ENCODE peak calls at places on chromosomes 13 and 19, in seven cellular contexts. One of them, this sample, is unnamed.

GRCh38 chr13:24894972-24895300 is 131.0 kb downstream of the RNF17 start:
- DNase-seq in glutamatergic neuron: no peak
- DNase-seq in neural progenitor cell: no peak
- DNase-seq in uterus: no peak
- DNase-seq in left ventricle myocardium inferior: no peak
- DNase-seq in CD8-positive, alpha-beta T cell: no peak
- DNase-seq in HL-60: no peak
- DNase-seq in this sample: no peak

GRCh38 chr19:45592366-45592765 is 7.8 kb upstream of the OPA3 start:
- DNase-seq in glutamatergic neuron: no peak
- DNase-seq in left ventricle myocardium inferior: no peak
- DNase-seq in HL-60: no peak
- DNase-seq in neural progenitor cell: no peak
- DNase-seq in uterus: no peak
- DNase-seq in CD8-positive, alpha-beta T cell: no peak
- DNase-seq in this sample: no peak

GRCh38 chr13:50589651-50590054 is 253.8 kb downstream of the DLEU7 start:
- DNase-seq in neural progenitor cell: no peak
- DNase-seq in glutamatergic neuron: no peak
- DNase-seq in left ventricle myocardium inferior: no peak
- DNase-seq in CD8-positive, alpha-beta T cell: no peak
- DNase-seq in HL-60: no peak
- DNase-seq in uterus: no peak
- DNase-seq in this sample: no peak

GRCh38 chr13:28885191-28885590 is 65.1 kb downstream of the MTUS2 start:
- DNase-seq in neural progenitor cell: no peak
- DNase-seq in glutamatergic neuron: no peak
- DNase-seq in CD8-positive, alpha-beta T cell: no peak
- DNase-seq in HL-60: no peak
- DNase-seq in left ventricle myocardium inferior: no peak
- DNase-seq in uterus: no peak
- DNase-seq in this sample: no peak

GRCh38 chr13:85137516-85137915 is 661.7 kb downstream of the SLITRK6 start:
- DNase-seq in CD8-positive, alpha-beta T cell: no peak
- DNase-seq in neural progenitor cell: no peak
- DNase-seq in HL-60: no peak
- DNase-seq in uterus: no peak
- DNase-seq in left ventricle myocardium inferior: no peak
- DNase-seq in glutamatergic neuron: no peak
- DNase-seq in this sample: no peak

GRCh38 chr19:2050991-2051770 is at the start of gene MKNK2:
- DNase-seq in CD8-positive, alpha-beta T cell: peak; percentile 99
- DNase-seq in HL-60: peak; percentile 83
- DNase-seq in glutamatergic neuron: peak; percentile 96
- DNase-seq in neural progenitor cell: peak; percentile 97
- DNase-seq in uterus: peak; percentile 93
- DNase-seq in left ventricle myocardium inferior: peak; percentile 92
- DNase-seq in this sample: peak; percentile 91

GRCh38 chr19:42150353-42150752 is 18.1 kb upstream of the POU2F2 start:
- DNase-seq in CD8-positive, alpha-beta T cell: no peak
- DNase-seq in left ventricle myocardium inferior: no peak
- DNase-seq in HL-60: no peak
- DNase-seq in neural progenitor cell: no peak
- DNase-seq in glutamatergic neuron: peak; percentile 80
- DNase-seq in uterus: no peak
- DNase-seq in this sample: no peak

GRCh38 chr19:38675611-38676010 is 28.2 kb downstream of the ACTN4 start:
- DNase-seq in HL-60: no peak
- DNase-seq in left ventricle myocardium inferior: no peak
- DNase-seq in CD8-positive, alpha-beta T cell: no peak
- DNase-seq in glutamatergic neuron: no peak
- DNase-seq in neural progenitor cell: no peak
- DNase-seq in uterus: no peak
- DNase-seq in this sample: no peak

GRCh38 chr13:101785858-101786257 is 333.4 kb downstream of the ITGBL1 start:
- DNase-seq in CD8-positive, alpha-beta T cell: no peak
- DNase-seq in neural progenitor cell: peak; percentile 64
- DNase-seq in HL-60: no peak
- DNase-seq in uterus: no peak
- DNase-seq in left ventricle myocardium inferior: peak; percentile 19
- DNase-seq in glutamatergic neuron: peak; percentile 54
- DNase-seq in this sample: peak; percentile 4

GRCh38 chr13:97423300-97424045 is 10.5 kb upstream of the RAP2A start:
- DNase-seq in glutamatergic neuron: no peak
- DNase-seq in left ventricle myocardium inferior: no peak
- DNase-seq in HL-60: no peak
- DNase-seq in CD8-positive, alpha-beta T cell: no peak
- DNase-seq in uterus: no peak
- DNase-seq in neural progenitor cell: no peak
- DNase-seq in this sample: no peak

GRCh38 chr19:49877879-49878743 is 609 bp downstream of the TBC1D17 start:
- DNase-seq in CD8-positive, alpha-beta T cell: peak; percentile 98
- DNase-seq in HL-60: peak; percentile 94
- DNase-seq in left ventricle myocardium inferior: peak; percentile 99
- DNase-seq in uterus: peak; percentile 98
- DNase-seq in neural progenitor cell: peak; percentile 99
- DNase-seq in glutamatergic neuron: peak; percentile 99
- DNase-seq in this sample: peak; percentile 97

GRCh38 chr19:32101206-32101605 is 244.2 kb upstream of the ZNF507 start:
- DNase-seq in glutamatergic neuron: no peak
- DNase-seq in left ventricle myocardium inferior: no peak
- DNase-seq in uterus: no peak
- DNase-seq in neural progenitor cell: no peak
- DNase-seq in HL-60: no peak
- DNase-seq in CD8-positive, alpha-beta T cell: no peak
- DNase-seq in this sample: no peak

GRCh38 chr13:109939838-109940237 is 153.5 kb upstream of the IRS2 start:
- DNase-seq in HL-60: no peak
- DNase-seq in glutamatergic neuron: no peak
- DNase-seq in CD8-positive, alpha-beta T cell: no peak
- DNase-seq in left ventricle myocardium inferior: no peak
- DNase-seq in neural progenitor cell: no peak
- DNase-seq in uterus: no peak
- DNase-seq in this sample: no peak

GRCh38 chr19:29576761-29577661 is 29.1 kb upstream of the POP4 start:
- DNase-seq in CD8-positive, alpha-beta T cell: peak; percentile 37
- DNase-seq in glutamatergic neuron: no peak
- DNase-seq in HL-60: no peak
- DNase-seq in neural progenitor cell: no peak
- DNase-seq in uterus: no peak
- DNase-seq in left ventricle myocardium inferior: no peak
- DNase-seq in this sample: no peak

GRCh38 chr19:1450735-1451669 is 1.1 kb downstream of the APC2 start:
- DNase-seq in HL-60: no peak
- DNase-seq in CD8-positive, alpha-beta T cell: no peak
- DNase-seq in left ventricle myocardium inferior: no peak
- DNase-seq in glutamatergic neuron: peak; percentile 47
- DNase-seq in neural progenitor cell: no peak
- DNase-seq in uterus: no peak
- DNase-seq in this sample: no peak

GRCh38 chr13:27360562-27360961 is 63.9 kb upstream of the GTF3A start:
- DNase-seq in HL-60: no peak
- DNase-seq in CD8-positive, alpha-beta T cell: no peak
- DNase-seq in glutamatergic neuron: no peak
- DNase-seq in uterus: no peak
- DNase-seq in left ventricle myocardium inferior: no peak
- DNase-seq in neural progenitor cell: no peak
- DNase-seq in this sample: no peak

GRCh38 chr13:44336934-44337333 is 36.7 kb upstream of the SERP2 start:
- DNase-seq in HL-60: no peak
- DNase-seq in left ventricle myocardium inferior: no peak
- DNase-seq in uterus: no peak
- DNase-seq in neural progenitor cell: no peak
- DNase-seq in glutamatergic neuron: no peak
- DNase-seq in CD8-positive, alpha-beta T cell: no peak
- DNase-seq in this sample: no peak

GRCh38 chr13:103349664-103350063 is 283.4 kb upstream of the SLC10A2 start:
- DNase-seq in neural progenitor cell: no peak
- DNase-seq in HL-60: no peak
- DNase-seq in uterus: no peak
- DNase-seq in left ventricle myocardium inferior: no peak
- DNase-seq in CD8-positive, alpha-beta T cell: no peak
- DNase-seq in glutamatergic neuron: peak; percentile 19
- DNase-seq in this sample: no peak

GRCh38 chr19:46919324-46919723 is 58.5 kb downstream of the ARHGAP35 start:
- DNase-seq in HL-60: no peak
- DNase-seq in left ventricle myocardium inferior: no peak
- DNase-seq in glutamatergic neuron: no peak
- DNase-seq in neural progenitor cell: no peak
- DNase-seq in CD8-positive, alpha-beta T cell: no peak
- DNase-seq in uterus: no peak
- DNase-seq in this sample: no peak

GRCh38 chr13:75197803-75198202 is 284.2 kb downstream of the TBC1D4 start:
- DNase-seq in left ventricle myocardium inferior: no peak
- DNase-seq in uterus: no peak
- DNase-seq in neural progenitor cell: no peak
- DNase-seq in glutamatergic neuron: peak; percentile 20
- DNase-seq in HL-60: no peak
- DNase-seq in CD8-positive, alpha-beta T cell: no peak
- DNase-seq in this sample: no peak

GRCh38 chr13:41019027-41019487 is at the start of gene ELF1:
- DNase-seq in left ventricle myocardium inferior: no peak
- DNase-seq in CD8-positive, alpha-beta T cell: peak; percentile 60
- DNase-seq in glutamatergic neuron: no peak
- DNase-seq in HL-60: peak; percentile 50
- DNase-seq in uterus: no peak
- DNase-seq in neural progenitor cell: no peak
- DNase-seq in this sample: peak; percentile 72

GRCh38 chr19:39474139-39474620 is 6.5 kb upstream of the TIMM50 start:
- DNase-seq in HL-60: no peak
- DNase-seq in glutamatergic neuron: peak; percentile 90
- DNase-seq in neural progenitor cell: peak; percentile 77
- DNase-seq in left ventricle myocardium inferior: peak; percentile 58
- DNase-seq in CD8-positive, alpha-beta T cell: peak; percentile 81
- DNase-seq in uterus: peak; percentile 36
- DNase-seq in this sample: peak; percentile 78

GRCh38 chr13:30690282-30691188 is 44.8 kb upstream of the ALOX5AP start:
- DNase-seq in neural progenitor cell: no peak
- DNase-seq in uterus: peak; percentile 75
- DNase-seq in left ventricle myocardium inferior: peak; percentile 64
- DNase-seq in CD8-positive, alpha-beta T cell: no peak
- DNase-seq in glutamatergic neuron: peak; percentile 77
- DNase-seq in HL-60: peak; percentile 75
- DNase-seq in this sample: peak; percentile 59

GRCh38 chr13:40058757-40059236 is 403.3 kb downstream of the COG6 start:
- DNase-seq in neural progenitor cell: no peak
- DNase-seq in uterus: no peak
- DNase-seq in CD8-positive, alpha-beta T cell: no peak
- DNase-seq in left ventricle myocardium inferior: no peak
- DNase-seq in glutamatergic neuron: no peak
- DNase-seq in HL-60: no peak
- DNase-seq in this sample: no peak

GRCh38 chr19:48999481-49000325 is 6.0 kb downstream of the RUVBL2 start:
- DNase-seq in CD8-positive, alpha-beta T cell: peak; percentile 81
- DNase-seq in left ventricle myocardium inferior: peak; percentile 38
- DNase-seq in glutamatergic neuron: peak; percentile 87
- DNase-seq in neural progenitor cell: peak; percentile 88
- DNase-seq in HL-60: no peak
- DNase-seq in uterus: no peak
- DNase-seq in this sample: peak; percentile 62

GRCh38 chr13:66343224-66343828 is 886.8 kb downstream of the PCDH9 start:
- DNase-seq in CD8-positive, alpha-beta T cell: no peak
- DNase-seq in left ventricle myocardium inferior: no peak
- DNase-seq in neural progenitor cell: no peak
- DNase-seq in uterus: no peak
- DNase-seq in glutamatergic neuron: no peak
- DNase-seq in HL-60: no peak
- DNase-seq in this sample: no peak

GRCh38 chr19:30209617-30210600 is 162.3 kb upstream of the ZNF536 start:
- DNase-seq in glutamatergic neuron: no peak
- DNase-seq in neural progenitor cell: no peak
- DNase-seq in HL-60: no peak
- DNase-seq in CD8-positive, alpha-beta T cell: no peak
- DNase-seq in uterus: no peak
- DNase-seq in left ventricle myocardium inferior: no peak
- DNase-seq in this sample: no peak

GRCh38 chr13:38866649-38867048 is 124.0 kb downstream of the STOML3 start:
- DNase-seq in left ventricle myocardium inferior: no peak
- DNase-seq in uterus: no peak
- DNase-seq in HL-60: no peak
- DNase-seq in neural progenitor cell: no peak
- DNase-seq in CD8-positive, alpha-beta T cell: no peak
- DNase-seq in glutamatergic neuron: no peak
- DNase-seq in this sample: no peak
- TF ChIP-seq CTCF in left ventricle myocardium inferior: no peak
- TF ChIP-seq CTCF in uterus: no peak
- TF ChIP-seq CTCF in HL-60: no peak
- TF ChIP-seq CTCF in neural progenitor cell: no peak
- TF ChIP-seq CTCF in CD8-positive, alpha-beta T cell: no peak
- TF ChIP-seq CTCF in glutamatergic neuron: no peak
- TF ChIP-seq CTCF in this sample: no peak

GRCh38 chr19:52748336-52748950 is 13.6 kb upstream of the ZNF611 start:
- DNase-seq in left ventricle myocardium inferior: no peak
- DNase-seq in HL-60: no peak
- DNase-seq in glutamatergic neuron: no peak
- DNase-seq in CD8-positive, alpha-beta T cell: no peak
- DNase-seq in uterus: peak; percentile 39
- DNase-seq in neural progenitor cell: peak; percentile 73
- DNase-seq in this sample: no peak
- TF ChIP-seq CTCF in left ventricle myocardium inferior: peak; percentile 52
- TF ChIP-seq CTCF in HL-60: no peak
- TF ChIP-seq CTCF in glutamatergic neuron: peak; percentile 23
- TF ChIP-seq CTCF in CD8-positive, alpha-beta T cell: peak; percentile 68
- TF ChIP-seq CTCF in uterus: peak; percentile 57
- TF ChIP-seq CTCF in neural progenitor cell: peak; percentile 59
- TF ChIP-seq CTCF in this sample: peak; percentile 46

DNA sequence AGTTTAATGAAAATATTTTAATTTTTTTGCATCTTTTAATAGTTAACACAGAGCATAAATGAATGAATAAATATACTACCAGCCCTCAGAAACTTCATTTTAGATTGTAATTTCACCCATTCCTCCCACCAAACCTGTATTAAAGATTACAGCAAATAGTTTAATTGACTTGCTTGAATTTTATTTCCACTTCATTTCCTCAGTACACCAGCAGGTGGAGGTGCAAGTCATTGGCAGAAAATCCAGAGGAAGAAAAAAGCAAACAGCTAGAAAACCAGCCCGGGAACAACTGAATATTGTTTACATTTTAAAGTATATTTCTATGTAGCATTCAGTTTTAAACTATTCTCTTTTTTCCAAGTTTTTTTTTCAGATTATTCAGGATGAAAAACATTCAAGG is 177.8 kb downstream of the OLFM4 start:
- DNase-seq in CD8-positive, alpha-beta T cell: no peak
- DNase-seq in neural progenitor cell: no peak
- DNase-seq in HL-60: no peak
- DNase-seq in left ventricle myocardium inferior: no peak
- DNase-seq in glutamatergic neuron: no peak
- DNase-seq in uterus: no peak
- DNase-seq in this sample: no peak
- TF ChIP-seq CTCF in CD8-positive, alpha-beta T cell: no peak
- TF ChIP-seq CTCF in neural progenitor cell: peak; percentile 70
- TF ChIP-seq CTCF in HL-60: no peak
- TF ChIP-seq CTCF in left ventricle myocardium inferior: peak; percentile 26
- TF ChIP-seq CTCF in glutamatergic neuron: peak; percentile 78
- TF ChIP-seq CTCF in uterus: no peak
- TF ChIP-seq CTCF in this sample: peak; percentile 57

DNA sequence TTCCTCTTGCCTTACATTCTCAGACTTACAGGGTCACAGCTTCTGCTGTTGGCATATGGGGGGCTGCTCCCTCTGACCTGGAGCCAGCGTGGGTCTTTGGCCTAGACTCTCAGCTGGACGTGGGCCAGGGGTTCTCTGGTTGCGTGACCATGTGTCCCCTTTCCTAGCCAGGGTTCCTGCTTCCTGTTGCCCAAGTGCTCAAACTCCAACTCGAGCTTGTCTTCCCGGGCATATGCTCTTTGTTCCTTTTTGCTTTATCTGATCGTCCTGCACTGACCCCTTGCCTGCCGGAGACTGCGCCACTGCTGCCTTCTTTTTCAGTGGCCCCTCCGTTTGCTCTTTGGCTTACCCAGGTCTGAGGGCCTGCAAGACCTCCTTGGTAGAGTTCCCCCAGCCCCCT is 25.3 kb upstream of the GPR183 start:
- DNase-seq in neural progenitor cell: no peak
- DNase-seq in HL-60: no peak
- DNase-seq in glutamatergic neuron: no peak
- DNase-seq in CD8-positive, alpha-beta T cell: no peak
- DNase-seq in uterus: no peak
- DNase-seq in left ventricle myocardium inferior: no peak
- DNase-seq in this sample: no peak
- TF ChIP-seq CTCF in neural progenitor cell: no peak
- TF ChIP-seq CTCF in HL-60: no peak
- TF ChIP-seq CTCF in glutamatergic neuron: no peak
- TF ChIP-seq CTCF in CD8-positive, alpha-beta T cell: no peak
- TF ChIP-seq CTCF in uterus: no peak
- TF ChIP-seq CTCF in left ventricle myocardium inferior: no peak
- TF ChIP-seq CTCF in this sample: no peak